ENCODE peak calls at places on chromosomes 3 and 15, in seven cellular contexts. R is SW480, F is NCI-H748 treated with DMSO at 0.1 percent for 48 hours, C is GM10248, K is EL, H is posterior vena cava, B is Kasumi-1. J is an unnamed sample.

GRCh38 chr3:117628896-117629295 is 919.3 kb downstream of the TUSC7 start:
- DNase-seq in R (no peak), H (no peak), B (no peak), C (no peak), F (peak), K (peak), J (no peak)

GRCh38 chr3:99970198-99970597 is 144.1 kb downstream of the FILIP1L start:
- DNase-seq in H (no peak), F (no peak), C (peak), B (no peak), R (no peak), K (no peak), J (no peak)

GRCh38 chr15:48865387-48866079 is 12.4 kb upstream of the EID1 start:
- DNase-seq in B (no peak), F (no peak), R (no peak), K (peak), C (no peak), H (no peak), J (no peak)

GRCh38 chr15:93485922-93486327 is 396.9 kb upstream of the RGMA start:
- DNase-seq in K (no peak), C (no peak), R (no peak), F (peak), H (no peak), B (no peak), J (no peak)

GRCh38 chr3:184562875-184563568 is 1.4 kb downstream of the EPHB3 start:
- DNase-seq in H (no peak), K (no peak), C (no peak), F (no peak), B (no peak), R (no peak), J (no peak)

GRCh38 chr3:171095063-171095462 is 68.5 kb upstream of the SLC2A2 start:
- DNase-seq in R (no peak), C (no peak), H (no peak), B (no peak), F (no peak), K (no peak), J (no peak)

GRCh38 chr3:120622870-120623718 is 27.0 kb downstream of the NDUFB4 start:
- DNase-seq in F (no peak), B (peak), R (no peak), C (no peak), K (peak), H (no peak), J (no peak)

GRCh38 chr15:62749036-62749435 is 293.5 kb upstream of the TPM1 start:
- DNase-seq in F (no peak), K (no peak), H (no peak), B (no peak), R (no peak), C (no peak), J (no peak)

GRCh38 chr3:69009559-69010410 is 3.7 kb downstream of the EOGT start:
- DNase-seq in H (no peak), K (peak), B (no peak), R (no peak), F (no peak), C (no peak), J (no peak)

GRCh38 chr3:58092516-58092915 is 84.3 kb downstream of the FLNB start:
- DNase-seq in B (no peak), R (no peak), H (no peak), F (no peak), K (peak), C (no peak), J (no peak)

GRCh38 chr3:197487911-197488391 is 67.8 kb downstream of the BDH1 start:
- DNase-seq in F (no peak), H (no peak), K (peak), R (peak), B (no peak), C (no peak), J (no peak)

GRCh38 chr3:66253790-66254620 is 33.2 kb downstream of the SLC25A26 start:
- DNase-seq in B (peak), H (no peak), R (peak), F (peak), C (peak), K (peak), J (no peak)

GRCh38 chr15:90336705-90337141 is 15.4 kb upstream of the ZNF774 start:
- DNase-seq in C (no peak), B (peak), K (peak), F (no peak), H (no peak), R (no peak), J (no peak)

GRCh38 chr15:99423186-99424130 is 142.3 kb upstream of the MEF2A start:
- DNase-seq in H (peak), F (no peak), K (no peak), B (no peak), R (no peak), C (no peak), J (no peak)

GRCh38 chr3:98577178-98577895 is 16.1 kb downstream of the CPOX start:
- DNase-seq in B (no peak), R (no peak), F (no peak), C (no peak), K (peak), H (no peak), J (no peak)

J was measured in HuH-7.